ENCODE peak calls at places on chromosomes 12 and 14, in six cellular contexts. C, J, E, T, R and B are unnamed samples.

GRCh38 chr12:75959506-75959905 is 72.1 kb downstream of the PHLDA1 start:
- DNase-seq in C (no peak), J (no peak), E (no peak), T (no peak), R (no peak), B (no peak)

GRCh38 chr12:65682145-65682544 is 142.1 kb upstream of the HMGA2 start:
- DNase-seq in C (no peak), J (no peak), E (no peak), T (no peak), R (no peak), B (no peak)

GRCh38 chr12:15808250-15808971 is 19.2 kb upstream of the EPS8 start:
- DNase-seq in C (no peak), J (no peak), E (peak; percentile 83), T (peak; percentile 54), R (no peak), B (no peak)

GRCh38 chr14:61290686-61291085 is 9.5 kb upstream of the TMEM30B start:
- DNase-seq in C (no peak), J (no peak), E (no peak), T (no peak), R (no peak), B (no peak)

GRCh38 chr12:79689477-79690155 is 1.1 kb downstream of the PAWR start:
- DNase-seq in C (peak; percentile 66), J (peak; percentile 57), E (peak; percentile 55), T (peak; percentile 77), R (peak; percentile 42), B (peak; percentile 60)

GRCh38 chr12:3958534-3958933 is 85.3 kb upstream of the PARP11 start:
- DNase-seq in C (no peak), J (no peak), E (no peak), T (no peak), R (no peak), B (no peak)

GRCh38 chr12:92034858-92035401 is 110.7 kb downstream of the BTG1 start:
- DNase-seq in C (no peak), J (no peak), E (peak; percentile 91), T (peak; percentile 86), R (no peak), B (peak; percentile 17)

GRCh38 chr12:121145221-121145620 is 12.5 kb downstream of the P2RX7 start:
- DNase-seq in C (no peak), J (no peak), E (peak; percentile 18), T (peak; percentile 48), R (no peak), B (no peak)

GRCh38 chr14:35368139-35368460 is 36.4 kb downstream of the NFKBIA start:
- DNase-seq in C (no peak), J (no peak), E (no peak), T (no peak), R (no peak), B (no peak)

GRCh38 chr14:35368993-35369392 is 35.6 kb downstream of the NFKBIA start:
- DNase-seq in C (no peak), J (no peak), E (no peak), T (no peak), R (no peak), B (no peak)

GRCh38 chr14:35367056-35367372 is 37.5 kb downstream of the NFKBIA start:
- DNase-seq in C (no peak), J (no peak), E (no peak), T (no peak), R (no peak), B (no peak)

GRCh38 chr14:35369701-35370191 is 34.8 kb downstream of the NFKBIA start:
- DNase-seq in C (no peak), J (no peak), E (no peak), T (no peak), R (no peak), B (no peak)

GRCh38 chr14:35368583-35368982 is 36.0 kb downstream of the NFKBIA start:
- DNase-seq in C (no peak), J (no peak), E (no peak), T (no peak), R (no peak), B (no peak)
- H2BK120ac ChIP-seq in C (no peak overlapping the region), J (no peak overlapping the region), E (peak overlapping the region; percentile 14), T (no peak overlapping the region), R (no peak overlapping the region), B (no peak overlapping the region)

GRCh38 chr12:62758216-62758615 is 176.7 kb downstream of the PPM1H start:
- DNase-seq in C (no peak), J (no peak), E (peak; percentile 96), T (peak; percentile 61), R (no peak), B (no peak)
- H3K14ac ChIP-seq in C (no peak overlapping the region), J (no peak overlapping the region), E (no peak overlapping the region), T (no peak overlapping the region), R (no peak overlapping the region), B (no peak overlapping the region)

GRCh38 chr14:75279153-75279738 is 618 bp downstream of the FOS start:
- DNase-seq in C (no peak), J (no peak), E (peak; percentile 83), T (peak; percentile 61), R (no peak), B (no peak)

GRCh38 chr14:75278422-75279152 is at the start of gene FOS:
- DNase-seq in C (peak; percentile 91), J (peak; percentile 96), E (peak; percentile 96), T (peak; percentile 98), R (peak; percentile 95), B (peak; percentile 88)

GRCh38 chr14:75280831-75281690 is 2.4 kb downstream of the FOS start:
- DNase-seq in C (no peak), J (no peak), E (peak; percentile 47), T (peak; percentile 85), R (no peak), B (peak; percentile 57)

GRCh38 chr14:75280448-75280830 is 1.8 kb downstream of the FOS start:
- DNase-seq in C (no peak), J (no peak), E (peak; percentile 29), T (peak; percentile 66), R (no peak), B (no peak)

DNA sequence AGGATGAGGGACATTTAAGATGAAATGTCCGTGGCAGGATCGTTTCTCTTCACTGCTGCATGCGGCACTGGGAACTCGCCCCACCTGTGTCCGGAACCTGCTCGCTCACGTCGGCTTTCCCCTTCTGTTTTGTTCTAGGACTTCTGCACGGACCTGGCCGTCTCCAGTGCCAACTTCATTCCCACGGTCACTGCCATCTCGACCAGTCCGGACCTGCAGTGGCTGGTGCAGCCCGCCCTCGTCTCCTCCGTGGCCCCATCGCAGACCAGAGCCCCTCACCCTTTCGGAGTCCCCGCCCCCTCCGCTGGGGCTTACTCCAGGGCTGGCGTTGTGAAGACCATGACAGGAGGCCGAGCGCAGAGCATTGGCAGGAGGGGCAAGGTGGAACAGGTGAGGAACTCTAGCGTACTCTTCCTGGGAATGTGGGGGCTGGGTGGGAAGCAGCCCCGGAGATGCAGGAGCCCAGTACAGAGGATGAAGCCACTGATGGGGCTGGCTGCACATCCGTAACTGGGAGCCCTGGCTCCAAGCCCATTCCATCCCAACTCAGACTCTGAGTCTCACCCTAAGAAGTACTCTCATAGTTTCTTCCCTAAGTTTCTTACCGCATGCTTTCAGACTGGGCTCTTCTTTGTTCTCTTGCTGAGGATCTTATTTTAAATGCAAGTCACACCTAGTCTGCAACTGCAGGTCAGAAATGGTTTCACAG is 1.3 kb downstream of the FOS start:
- DNase-seq in C (peak; percentile 75), J (peak; percentile 72), E (peak; percentile 27), T (peak; percentile 51), R (no peak), B (peak; percentile 51)
- H3K9ac ChIP-seq in C (peak overlapping the region; percentile 93), J (peak overlapping the region; percentile 90), E (peak overlapping the region; percentile 56), T (peak overlapping the region; percentile 98), R (peak overlapping the region; percentile 50), B (peak overlapping the region; percentile 43)

GRCh38 chr14:94770251-94770749 is 387 bp upstream of the GSC start:
- DNase-seq in C (peak; percentile 53), J (no peak), E (peak; percentile 20), T (no peak), R (no peak), B (no peak)

GRCh38 chr14:94768141-94768520 is 1.8 kb downstream of the GSC start:
- DNase-seq in C (no peak), J (no peak), E (no peak), T (no peak), R (no peak), B (no peak)

GRCh38 chr14:94768521-94769412 is 1.1 kb downstream of the GSC start:
- DNase-seq in C (peak; percentile 76), J (peak; percentile 52), E (no peak), T (no peak), R (no peak), B (no peak)

GRCh38 chr14:94770815-94771190 is 890 bp upstream of the GSC start:
- DNase-seq in C (no peak), J (no peak), E (no peak), T (no peak), R (no peak), B (no peak)

DNA sequence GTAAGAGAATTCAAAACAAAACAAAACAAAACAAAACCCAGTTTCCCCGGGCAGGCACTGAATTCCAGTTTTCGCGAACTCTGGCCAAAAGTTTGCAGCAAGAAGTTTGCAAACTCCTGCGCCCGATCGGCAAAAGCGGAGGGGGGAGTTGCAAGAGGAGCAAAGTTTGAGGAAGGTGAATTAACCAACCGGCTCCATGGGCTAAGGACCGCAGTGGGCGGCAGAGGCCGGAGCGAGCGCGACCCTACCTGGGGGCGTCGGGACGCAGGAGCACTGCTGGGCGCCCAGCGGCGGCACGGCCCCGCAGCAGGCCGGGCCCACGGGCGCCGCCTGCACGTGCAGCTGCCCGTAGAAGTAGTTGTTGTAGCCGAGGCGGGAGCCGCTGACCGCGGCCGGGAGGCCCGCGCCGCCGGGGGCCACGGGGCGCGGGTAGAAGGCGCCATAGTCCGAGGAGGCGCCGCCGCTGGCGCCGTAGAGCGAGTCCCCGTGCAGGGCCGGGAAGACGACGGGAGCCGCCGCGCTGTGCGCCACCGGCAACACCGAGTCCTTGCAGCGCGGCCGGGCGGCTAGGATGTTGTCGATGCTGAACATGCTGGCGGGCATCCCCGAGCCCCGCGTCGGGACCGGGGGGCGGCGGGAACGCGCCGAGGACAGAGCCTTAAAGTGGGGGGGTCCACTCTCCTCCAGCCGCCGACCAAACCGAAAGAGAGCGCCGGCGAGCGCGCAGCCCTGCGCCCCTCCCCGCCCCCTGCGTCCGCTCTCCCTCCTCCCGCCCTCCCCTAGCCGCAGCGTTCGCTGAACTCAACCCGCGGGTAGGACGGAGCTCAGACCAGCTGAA is at the start of gene GSC:
- DNase-seq in C (peak; percentile 81), J (peak; percentile 83), E (peak; percentile 5), T (peak; percentile 16), R (no peak), B (no peak)
- H2BK120ac ChIP-seq in C (no peak within 1 kb of the TSS), J (no peak within 1 kb of the TSS), E (no peak within 1 kb of the TSS), T (no peak within 1 kb of the TSS), R (peak within 1 kb of the TSS; percentile 32), B (no peak within 1 kb of the TSS)

GRCh38 chr14:68940614-68941185 is 38.4 kb downstream of the ACTN1 start:
- DNase-seq in C (no peak), J (no peak), E (no peak), T (peak; percentile 56), R (no peak), B (no peak)
- H3K14ac ChIP-seq in C (no peak overlapping the region), J (no peak overlapping the region), E (peak overlapping the region; percentile 88), T (no peak overlapping the region), R (no peak overlapping the region), B (peak overlapping the region; percentile 74)

DNA sequence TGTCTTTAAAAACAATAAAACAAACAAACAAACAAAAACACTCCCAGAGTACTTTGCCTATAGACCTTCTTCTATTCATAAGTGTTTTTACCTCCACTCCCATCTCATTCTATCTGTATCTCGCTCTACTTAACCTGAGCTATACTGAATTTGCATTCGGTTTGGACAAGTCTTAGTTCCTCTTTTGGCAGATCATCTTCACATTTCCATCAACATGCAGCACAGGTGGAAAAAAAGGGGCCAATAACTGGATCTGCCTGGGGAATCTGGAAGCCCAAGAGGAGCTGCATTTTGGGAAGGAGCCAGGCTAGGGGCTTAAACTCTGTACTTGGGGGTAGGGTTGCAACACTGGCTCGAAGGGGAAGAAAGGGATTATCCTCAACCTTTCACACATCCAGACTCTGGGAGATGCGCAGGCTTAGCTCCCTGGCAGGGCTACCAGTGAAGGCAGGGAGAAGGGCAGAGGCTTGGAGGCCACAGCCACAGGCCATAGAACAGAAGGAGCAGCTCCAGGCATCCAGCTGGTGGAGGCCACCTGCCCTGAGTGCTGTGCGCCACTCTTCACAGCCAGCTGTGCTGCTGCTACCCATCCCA is 4.1 kb downstream of the NINJ2 start:
- DNase-seq in C (no peak), J (no peak), E (no peak), T (no peak), R (no peak), B (no peak)
- H3K9ac ChIP-seq in C (no peak overlapping the region), J (no peak overlapping the region), E (no peak overlapping the region), T (no peak overlapping the region), R (no peak overlapping the region), B (no peak overlapping the region)